ENCODE peak calls at places on chromosomes 12 and 14, in four cellular contexts. T is sigmoid colon, L is HCT116, S is breast epithelium. M is an unnamed sample.

GRCh38 chr12:25051583-25052190 is 102.8 kb upstream of the BCAT1 start:
- DNase-seq in T (no peak), L (no peak), S (no peak), M (no peak)

GRCh38 chr12:70646850-70647249 is 9.6 kb upstream of the PTPRB start:
- DNase-seq in T (no peak), L (no peak), S (no peak), M (no peak)

GRCh38 chr14:104510216-104510615 is 69.3 kb upstream of the C14orf180 start:
- DNase-seq in T (no peak), L (no peak), S (no peak), M (no peak)

GRCh38 chr12:21451529-21451928 is 14.1 kb downstream of the PYROXD1 start:
- DNase-seq in T (no peak), L (no peak), S (no peak), M (no peak)

GRCh38 chr14:56143025-56143424 is 24.8 kb downstream of the PELI2 start:
- DNase-seq in T (no peak), L (no peak), S (no peak), M (no peak)

GRCh38 chr14:50013198-50013918 is 103.0 kb downstream of the VCPKMT start:
- DNase-seq in T (no peak), L (peak; percentile 85), S (peak; percentile 83), M (peak; percentile 73)

GRCh38 chr12:76556373-76556772 is 3.2 kb downstream of the OSBPL8 start:
- DNase-seq in T (no peak), L (no peak), S (no peak), M (no peak)

GRCh38 chr12:85445060-85445938 is 165.3 kb downstream of the ALX1 start:
- DNase-seq in T (no peak), L (no peak), S (no peak), M (no peak)

GRCh38 chr14:35342160-35343010 is 50.2 kb downstream of the PSMA6 start:
- DNase-seq in T (peak; percentile 95), L (no peak), S (peak; percentile 66), M (peak; percentile 69)

GRCh38 chr12:111076199-111076598 is 155.8 kb upstream of the MYL2 start:
- DNase-seq in T (no peak), L (no peak), S (no peak), M (no peak)

GRCh38 chr14:103688906-103689902 is 26.0 kb downstream of the XRCC3 start:
- DNase-seq in T (no peak), L (no peak), S (no peak), M (peak; percentile 8)

GRCh38 chr14:75119056-75119455 is 7.8 kb downstream of the NEK9 start:
- DNase-seq in T (no peak), L (no peak), S (no peak), M (no peak)

GRCh38 chr12:75863475-75863874 is 168.1 kb downstream of the PHLDA1 start:
- DNase-seq in T (no peak), L (no peak), S (no peak), M (no peak)

GRCh38 chr14:96255501-96256366 is at the start of gene BDKRB1:
- DNase-seq in T (no peak), L (no peak), S (no peak), M (no peak)

GRCh38 chr14:104360522-104360921 is 219.0 kb upstream of the C14orf180 start:
- DNase-seq in T (peak; percentile 40), L (no peak), S (no peak), M (no peak)

GRCh38 chr14:23727566-23728335 is 91.6 kb downstream of the DHRS2 start:
- DNase-seq in T (no peak), L (peak; percentile 56), S (no peak), M (no peak)

GRCh38 chr12:52358575-52359350 is 8.5 kb downstream of the KRT85 start:
- DNase-seq in T (no peak), L (no peak), S (no peak), M (no peak)

GRCh38 chr12:128801879-128802391 is 21.8 kb downstream of the SLC15A4 start:
- DNase-seq in T (peak; percentile 14), L (no peak), S (no peak), M (no peak)

GRCh38 chr12:103530352-103530751 is 34.6 kb upstream of the C12orf42 start:
- DNase-seq in T (no peak), L (no peak), S (no peak), M (no peak)

GRCh38 chr14:26606729-26607128 is 8.9 kb upstream of the NOVA1 start:
- DNase-seq in T (no peak), L (no peak), S (no peak), M (no peak)

GRCh38 chr12:125418902-125419564 is 353.8 kb downstream of the AACS start:
- DNase-seq in T (no peak), L (no peak), S (no peak), M (no peak)

GRCh38 chr14:30193791-30194407 is 266.3 kb upstream of the PRKD1 start:
- DNase-seq in T (no peak), L (no peak), S (no peak), M (no peak)

GRCh38 chr12:42643881-42644579 is 54.5 kb upstream of the PRICKLE1 start:
- DNase-seq in T (no peak), L (no peak), S (no peak), M (no peak)

GRCh38 chr14:28375295-28375694 is 391.3 kb upstream of the FOXG1 start:
- DNase-seq in T (no peak), L (no peak), S (no peak), M (no peak)

GRCh38 chr12:3550839-3551238 is 59.8 kb downstream of the PRMT8 start:
- DNase-seq in T (no peak), L (no peak), S (no peak), M (no peak)

GRCh38 chr12:3614806-3615466 is 123.9 kb downstream of the PRMT8 start:
- DNase-seq in T (peak; percentile 40), L (no peak), S (no peak), M (no peak)

GRCh38 chr12:94620611-94621010 is 29.7 kb downstream of the TMCC3 start:
- DNase-seq in T (no peak), L (no peak), S (no peak), M (no peak)

GRCh38 chr12:17579148-17580026 is 510.6 kb downstream of the RERGL start:
- DNase-seq in T (no peak), L (no peak), S (no peak), M (no peak)

DNA sequence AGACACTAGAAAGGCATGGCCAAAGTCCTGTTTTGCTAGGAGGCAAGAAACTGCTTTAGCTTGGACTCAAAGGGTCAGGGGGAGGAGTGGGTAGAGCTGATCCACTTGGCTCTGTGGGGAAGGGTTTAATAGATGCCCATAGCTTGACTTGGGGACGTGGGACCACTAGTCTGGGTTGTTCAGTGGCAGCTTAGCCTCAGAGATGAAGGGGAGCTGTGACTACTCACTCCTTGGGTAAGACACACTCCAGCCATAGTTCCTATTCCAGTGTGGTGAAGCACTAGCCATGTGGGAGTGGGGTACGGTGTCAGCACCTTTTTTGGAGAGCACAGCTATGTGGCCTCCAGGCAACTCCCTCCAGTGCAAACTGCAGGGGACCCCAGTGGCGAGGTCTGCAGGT is 257.3 kb downstream of the TMEM121 start:
- DNase-seq in T (no peak), L (no peak), S (no peak), M (no peak)
- H3K9me3 ChIP-seq in T (peaks cover 5% of the 10 kb centered on the region), L (peaks cover 7% of the 10 kb centered on the region), S (peaks cover 46% of the 10 kb centered on the region), M (no peaks in the 10 kb centered on the region)

DNA sequence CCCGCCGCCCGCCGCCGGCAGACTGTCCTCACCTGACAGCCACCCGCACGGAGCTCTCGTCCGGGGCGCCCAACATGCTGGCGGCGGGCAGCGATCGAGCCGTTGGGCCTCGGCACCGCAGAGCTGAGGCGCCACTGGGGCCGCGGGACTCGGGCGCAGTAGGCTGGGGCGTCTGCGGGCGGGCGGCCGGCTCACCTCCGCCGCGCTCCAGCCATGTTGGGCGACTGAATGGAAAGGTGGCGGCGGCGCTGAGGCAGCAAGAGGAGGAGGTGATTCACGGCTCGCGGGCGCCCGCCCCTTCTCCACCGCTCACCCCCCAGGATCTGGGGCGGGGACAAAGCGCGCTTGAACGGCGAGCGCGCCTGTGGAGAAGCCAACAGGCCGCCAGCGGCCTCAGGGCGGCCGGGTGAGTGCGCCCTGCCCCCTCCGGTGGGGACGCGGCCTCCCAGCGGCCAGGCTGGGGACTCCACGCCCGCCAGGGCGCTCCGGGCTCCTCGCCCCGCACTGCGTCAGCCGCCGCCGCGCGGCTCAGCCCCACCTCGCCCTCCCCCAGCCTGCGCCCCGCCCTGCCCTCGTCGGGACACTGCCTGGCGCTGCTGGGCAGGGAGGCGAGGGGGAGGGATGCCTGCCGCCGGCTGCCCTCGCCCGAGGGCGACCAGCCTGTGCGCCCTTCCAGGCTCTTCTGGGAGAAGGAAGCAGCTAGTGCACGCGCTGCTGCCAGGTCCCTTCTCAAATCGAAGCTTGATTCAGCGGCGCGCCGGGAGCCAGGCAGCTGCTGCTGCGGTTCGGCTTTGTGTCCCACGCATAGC is at the start of gene KIF21A:
- DNase-seq in T (peak; percentile 92), L (peak; percentile 88), S (peak; percentile 84), M (peak; percentile 92)
- TF ChIP-seq CTCF in T (peak; percentile 6), L (peak; percentile 58), S (peak; percentile 11), M (peak; percentile 37)

GRCh38 chr14:90697146-90697545 is 119.1 kb downstream of the TTC7B start:
- DNase-seq in T (no peak), L (no peak), S (no peak), M (no peak)

GRCh38 chr14:90696728-90697127 is 119.5 kb downstream of the TTC7B start:
- DNase-seq in T (no peak), L (no peak), S (no peak), M (no peak)

GRCh38 chr14:90699016-90699415 is 117.2 kb downstream of the TTC7B start:
- DNase-seq in T (no peak), L (no peak), S (no peak), M (no peak)

GRCh38 chr14:90697577-90698206 is 118.5 kb downstream of the TTC7B start:
- DNase-seq in T (peak; percentile 95), L (peak; percentile 58), S (peak; percentile 78), M (peak; percentile 82)

GRCh38 chr14:90698379-90698869 is 117.8 kb downstream of the TTC7B start:
- DNase-seq in T (peak; percentile 92), L (no peak), S (no peak), M (no peak)
- TF ChIP-seq POLR2AphosphoS5 in T (peak; percentile 38), L (no peak), S (no peak), M (no peak)

GRCh38 chr12:50117057-50117622 is 5.1 kb downstream of the COX14 start:
- DNase-seq in T (peak; percentile 49), L (no peak), S (no peak), M (no peak)

GRCh38 chr12:50119387-50119786 is 7.4 kb downstream of the COX14 start:
- DNase-seq in T (peak; percentile 46), L (no peak), S (no peak), M (no peak)

GRCh38 chr12:50120953-50121352 is 8.9 kb downstream of the COX14 start:
- DNase-seq in T (peak; percentile 37), L (no peak), S (no peak), M (no peak)

GRCh38 chr12:50121636-50122035 is 9.6 kb downstream of the COX14 start:
- DNase-seq in T (peak; percentile 19), L (no peak), S (no peak), M (no peak)

DNA sequence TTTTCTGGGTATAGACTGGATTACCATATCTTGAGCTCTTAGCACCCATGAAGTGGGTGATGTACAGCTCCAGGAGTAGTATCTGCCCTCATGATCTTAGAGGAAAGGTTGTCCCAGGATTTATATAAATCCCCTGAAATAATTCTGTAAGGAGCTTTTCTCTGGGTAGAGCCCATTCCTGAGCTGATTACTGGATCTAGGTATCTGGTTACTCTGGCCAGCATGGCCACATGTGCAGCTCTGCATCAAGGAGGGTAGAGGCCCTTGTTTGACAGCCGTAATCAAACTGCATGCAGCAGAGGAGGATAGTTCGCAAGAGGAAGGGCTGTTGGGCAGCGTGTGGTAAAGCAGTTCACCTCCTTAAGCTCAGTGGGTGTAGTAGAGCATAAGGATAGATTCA is 8.5 kb downstream of the COX14 start:
- DNase-seq in T (no peak), L (no peak), S (no peak), M (no peak)
- H3K9me3 ChIP-seq in T (no peaks in the 10 kb centered on the region), L (no peaks in the 10 kb centered on the region), S (no peaks in the 10 kb centered on the region), M (no peaks in the 10 kb centered on the region)